ENCODE peak calls at places on chromosomes 16 and 17, in seven cellular contexts. One of them, this sample, is unnamed.
A peak's percentile ranks its signal among the peaks of the same experiment; 100 is the strongest.

GRCh38 chr16:8898660-8899318 is 16.6 kb downstream of the LITAFD start:
- DNase-seq in GM23248: no peak
- DNase-seq in NCI-H1930: no peak
- DNase-seq in activated gamma-delta T cell treated with Interleukin-2 at 50 U/mL for 16 hours: no peak
- DNase-seq in hippocampal formation: no peak
- DNase-seq in activated effector memory CD4-positive, alpha-beta T cell treated with Interleukin-2 at 50 U/mL for 16 hours: no peak
- DNase-seq in aorta: no peak
- DNase-seq in this sample: no peak

GRCh38 chr16:48537909-48538745 is 71.9 kb downstream of the N4BP1 start:
- DNase-seq in GM23248: no peak
- DNase-seq in NCI-H1930: no peak
- DNase-seq in activated gamma-delta T cell treated with Interleukin-2 at 50 U/mL for 16 hours: no peak
- DNase-seq in hippocampal formation: peak; percentile 27
- DNase-seq in activated effector memory CD4-positive, alpha-beta T cell treated with Interleukin-2 at 50 U/mL for 16 hours: no peak
- DNase-seq in aorta: peak; percentile 80
- DNase-seq in this sample: no peak

GRCh38 chr16:1980770-1981087 is 540 bp downstream of the NOXO1 start:
- DNase-seq in GM23248: no peak
- DNase-seq in NCI-H1930: no peak
- DNase-seq in activated gamma-delta T cell treated with Interleukin-2 at 50 U/mL for 16 hours: no peak
- DNase-seq in hippocampal formation: no peak
- DNase-seq in activated effector memory CD4-positive, alpha-beta T cell treated with Interleukin-2 at 50 U/mL for 16 hours: no peak
- DNase-seq in aorta: no peak
- DNase-seq in this sample: no peak

GRCh38 chr16:14007460-14007859 is 63.7 kb upstream of the MRTFB start:
- DNase-seq in GM23248: peak; percentile 83
- DNase-seq in NCI-H1930: no peak
- DNase-seq in activated gamma-delta T cell treated with Interleukin-2 at 50 U/mL for 16 hours: no peak
- DNase-seq in hippocampal formation: no peak
- DNase-seq in activated effector memory CD4-positive, alpha-beta T cell treated with Interleukin-2 at 50 U/mL for 16 hours: no peak
- DNase-seq in aorta: no peak
- DNase-seq in this sample: no peak

GRCh38 chr16:2016407-2016922 is 3.1 kb upstream of the NPW start:
- DNase-seq in GM23248: no peak
- DNase-seq in NCI-H1930: no peak
- DNase-seq in activated gamma-delta T cell treated with Interleukin-2 at 50 U/mL for 16 hours: no peak
- DNase-seq in hippocampal formation: no peak
- DNase-seq in activated effector memory CD4-positive, alpha-beta T cell treated with Interleukin-2 at 50 U/mL for 16 hours: no peak
- DNase-seq in aorta: no peak
- DNase-seq in this sample: no peak

GRCh38 chr16:66020642-66021041 is 345.8 kb upstream of the CDH5 start:
- DNase-seq in GM23248: no peak
- DNase-seq in NCI-H1930: no peak
- DNase-seq in activated gamma-delta T cell treated with Interleukin-2 at 50 U/mL for 16 hours: no peak
- DNase-seq in hippocampal formation: no peak
- DNase-seq in activated effector memory CD4-positive, alpha-beta T cell treated with Interleukin-2 at 50 U/mL for 16 hours: no peak
- DNase-seq in aorta: no peak
- DNase-seq in this sample: no peak

GRCh38 chr17:3963214-3964201 is 729 bp downstream of the ATP2A3 start:
- DNase-seq in GM23248: no peak
- DNase-seq in NCI-H1930: no peak
- DNase-seq in activated gamma-delta T cell treated with Interleukin-2 at 50 U/mL for 16 hours: peak; percentile 81
- DNase-seq in hippocampal formation: no peak
- DNase-seq in activated effector memory CD4-positive, alpha-beta T cell treated with Interleukin-2 at 50 U/mL for 16 hours: peak; percentile 75
- DNase-seq in aorta: peak; percentile 64
- DNase-seq in this sample: peak; percentile 64

GRCh38 chr16:79772028-79772427 is 171.5 kb upstream of the MAF start:
- DNase-seq in GM23248: no peak
- DNase-seq in NCI-H1930: no peak
- DNase-seq in activated gamma-delta T cell treated with Interleukin-2 at 50 U/mL for 16 hours: no peak
- DNase-seq in hippocampal formation: no peak
- DNase-seq in activated effector memory CD4-positive, alpha-beta T cell treated with Interleukin-2 at 50 U/mL for 16 hours: no peak
- DNase-seq in aorta: no peak
- DNase-seq in this sample: no peak

GRCh38 chr17:8922923-8923322 is 42.6 kb downstream of the PIK3R5 start:
- DNase-seq in GM23248: no peak
- DNase-seq in NCI-H1930: no peak
- DNase-seq in activated gamma-delta T cell treated with Interleukin-2 at 50 U/mL for 16 hours: no peak
- DNase-seq in hippocampal formation: no peak
- DNase-seq in activated effector memory CD4-positive, alpha-beta T cell treated with Interleukin-2 at 50 U/mL for 16 hours: no peak
- DNase-seq in aorta: no peak
- DNase-seq in this sample: no peak

GRCh38 chr17:35879748-35880654 is at the start of gene CCL5:
- DNase-seq in GM23248: no peak
- DNase-seq in NCI-H1930: no peak
- DNase-seq in activated gamma-delta T cell treated with Interleukin-2 at 50 U/mL for 16 hours: peak; percentile 69
- DNase-seq in hippocampal formation: no peak
- DNase-seq in activated effector memory CD4-positive, alpha-beta T cell treated with Interleukin-2 at 50 U/mL for 16 hours: no peak
- DNase-seq in aorta: peak; percentile 45
- DNase-seq in this sample: peak; percentile 14

GRCh38 chr16:70740919-70741778 is 55.3 kb upstream of the MTSS2 start:
- DNase-seq in GM23248: peak; percentile 88
- DNase-seq in NCI-H1930: no peak
- DNase-seq in activated gamma-delta T cell treated with Interleukin-2 at 50 U/mL for 16 hours: no peak
- DNase-seq in hippocampal formation: no peak
- DNase-seq in activated effector memory CD4-positive, alpha-beta T cell treated with Interleukin-2 at 50 U/mL for 16 hours: no peak
- DNase-seq in aorta: no peak
- DNase-seq in this sample: no peak